ENCODE peak calls at places on chromosomes 1 and 21, in seven cellular contexts. D is HCT116, H is WTC11, T is H1, R is HEK293T, I is HepG2, N is GM12878. O is an unnamed sample.

GRCh38 chr1:203408485-203409229 is 57.7 kb upstream of the FMOD start:
- DNase-seq in D (no peak), H (no peak), T (no peak), R (no peak), I (no peak), N (no peak), O (no peak)

GRCh38 chr1:208534604-208534907 is 290.4 kb upstream of the PLXNA2 start:
- DNase-seq in D (no peak), H (no peak), T (no peak), R (no peak), I (no peak), N (no peak), O (no peak)

GRCh38 chr1:206000641-206001339 is 2.4 kb downstream of the RAB7B start:
- DNase-seq in D (peak), H (peak), T (no peak), R (no peak), I (no peak), N (no peak), O (peak)

GRCh38 chr1:175445661-175446060 is 253.1 kb upstream of the KIAA0040 start:
- DNase-seq in D (no peak), H (no peak), T (no peak), R (no peak), I (no peak), N (no peak), O (no peak)

GRCh38 chr1:31897534-31898100 is 40.6 kb downstream of the PTP4A2 start:
- DNase-seq in D (no peak), H (no peak), T (no peak), R (no peak), I (no peak), N (no peak), O (no peak)

GRCh38 chr1:203559523-203559922 is 65.6 kb downstream of the OPTC start:
- DNase-seq in D (no peak), H (no peak), T (no peak), R (no peak), I (no peak), N (no peak), O (no peak)

GRCh38 chr1:66770240-66770639 is 18.0 kb downstream of the DYNLT5 start:
- DNase-seq in D (no peak), H (no peak), T (no peak), R (no peak), I (no peak), N (no peak), O (no peak)

GRCh38 chr21:37636152-37636860 is 269.7 kb downstream of the DYRK1A start:
- DNase-seq in D (no peak), H (no peak), T (no peak), R (no peak), I (no peak), N (no peak), O (no peak)

GRCh38 chr1:111754964-111755320 is 759 bp upstream of the DDX20 start:
- DNase-seq in D (no peak), H (no peak), T (no peak), R (peak), I (no peak), N (no peak), O (peak)

GRCh38 chr21:44790401-44790800 is 11.2 kb downstream of the UBE2G2 start:
- DNase-seq in D (no peak), H (no peak), T (no peak), R (no peak), I (no peak), N (no peak), O (no peak)

GRCh38 chr1:97245682-97246081 is 524.1 kb downstream of the PTBP2 start:
- DNase-seq in D (no peak), H (no peak), T (no peak), R (no peak), I (no peak), N (no peak), O (no peak)

GRCh38 chr1:154154534-154155181 is at the start of gene NUP210L:
- DNase-seq in D (no peak), H (peak), T (peak), R (no peak), I (no peak), N (no peak), O (no peak)

GRCh38 chr1:162728597-162728996 is 61.9 kb upstream of the HSD17B7 start:
- DNase-seq in D (no peak), H (no peak), T (no peak), R (no peak), I (no peak), N (no peak), O (no peak)

DNA sequence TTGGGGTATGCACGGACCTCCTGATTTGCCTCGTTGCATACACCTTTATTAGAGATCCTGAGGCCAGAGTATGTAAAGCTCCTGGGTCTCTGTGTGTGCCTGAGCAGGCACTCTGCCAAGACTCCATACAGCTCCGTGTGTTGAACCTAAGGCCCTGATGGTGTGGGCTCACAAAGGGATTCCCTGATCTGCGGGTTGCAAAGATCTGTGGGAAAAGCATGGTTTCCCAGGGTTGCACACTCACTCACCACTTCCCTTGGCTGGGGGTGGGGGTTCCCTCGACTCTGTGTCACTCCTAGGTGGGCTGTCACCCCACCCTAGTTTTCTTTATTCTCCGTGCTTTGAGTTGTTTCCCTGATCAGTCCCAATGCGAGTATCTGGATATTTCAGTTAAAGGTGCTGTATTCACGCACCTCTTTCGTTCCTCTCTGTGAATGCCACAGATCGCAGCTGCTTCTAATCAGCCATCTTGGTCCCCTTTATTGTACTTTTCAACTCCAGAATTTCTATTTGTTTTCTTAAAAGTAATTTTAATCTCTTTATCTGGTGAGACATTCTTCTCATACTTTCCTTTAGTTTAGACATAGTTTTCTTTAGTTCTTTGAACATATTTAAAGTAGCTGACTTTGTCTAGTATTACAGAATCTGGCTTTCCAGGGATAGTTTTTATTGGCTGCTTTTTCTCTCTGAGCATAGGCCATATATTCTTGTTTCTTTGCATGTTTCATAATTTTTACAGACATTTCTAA is 39.0 kb upstream of the F3 start:
- DNase-seq in D (no peak), H (no peak), T (no peak), R (no peak), I (peak), N (no peak), O (no peak)
- TF ChIP-seq SP1 in D (no peak), H (no peak), T (no peak), R (no peak), I (no peak), N (no peak), O (no peak)

GRCh38 chr1:10599194-10599861 is 124.6 kb downstream of the PEX14 start:
- DNase-seq in D (peak), H (no peak), T (peak), R (no peak), I (peak), N (no peak), O (no peak)
- TF ChIP-seq SP1 in D (peak), H (no peak), T (no peak), R (no peak), I (no peak), N (no peak), O (no peak)

GRCh38 chr1:145891143-145891542 is 5.5 kb upstream of the ANKRD35 start:
- DNase-seq in D (no peak), H (no peak), T (no peak), R (no peak), I (peak), N (no peak), O (no peak)
- TF ChIP-seq SP1 in D (peak), H (no peak), T (no peak), R (no peak), I (no peak), N (no peak), O (no peak)

GRCh38 chr1:44679468-44679867 is 5.0 kb downstream of the ARMH1 start:
- DNase-seq in D (no peak), H (no peak), T (no peak), R (no peak), I (no peak), N (no peak), O (no peak)
- TF ChIP-seq SP1 in D (no peak), H (no peak), T (no peak), R (no peak), I (no peak), N (no peak), O (no peak)

GRCh38 chr21:35039595-35040291 is 9.4 kb downstream of the RUNX1 start:
- DNase-seq in D (no peak), H (no peak), T (no peak), R (no peak), I (peak), N (no peak), O (no peak)

GRCh38 chr21:35038772-35039145 is 10.3 kb downstream of the RUNX1 start:
- DNase-seq in D (no peak), H (no peak), T (no peak), R (no peak), I (no peak), N (no peak), O (no peak)

GRCh38 chr21:35036521-35037383 is 12.3 kb downstream of the RUNX1 start:
- DNase-seq in D (no peak), H (no peak), T (no peak), R (no peak), I (peak), N (no peak), O (no peak)

GRCh38 chr21:35035581-35035980 is 13.5 kb downstream of the RUNX1 start:
- DNase-seq in D (no peak), H (no peak), T (no peak), R (no peak), I (no peak), N (no peak), O (no peak)

DNA sequence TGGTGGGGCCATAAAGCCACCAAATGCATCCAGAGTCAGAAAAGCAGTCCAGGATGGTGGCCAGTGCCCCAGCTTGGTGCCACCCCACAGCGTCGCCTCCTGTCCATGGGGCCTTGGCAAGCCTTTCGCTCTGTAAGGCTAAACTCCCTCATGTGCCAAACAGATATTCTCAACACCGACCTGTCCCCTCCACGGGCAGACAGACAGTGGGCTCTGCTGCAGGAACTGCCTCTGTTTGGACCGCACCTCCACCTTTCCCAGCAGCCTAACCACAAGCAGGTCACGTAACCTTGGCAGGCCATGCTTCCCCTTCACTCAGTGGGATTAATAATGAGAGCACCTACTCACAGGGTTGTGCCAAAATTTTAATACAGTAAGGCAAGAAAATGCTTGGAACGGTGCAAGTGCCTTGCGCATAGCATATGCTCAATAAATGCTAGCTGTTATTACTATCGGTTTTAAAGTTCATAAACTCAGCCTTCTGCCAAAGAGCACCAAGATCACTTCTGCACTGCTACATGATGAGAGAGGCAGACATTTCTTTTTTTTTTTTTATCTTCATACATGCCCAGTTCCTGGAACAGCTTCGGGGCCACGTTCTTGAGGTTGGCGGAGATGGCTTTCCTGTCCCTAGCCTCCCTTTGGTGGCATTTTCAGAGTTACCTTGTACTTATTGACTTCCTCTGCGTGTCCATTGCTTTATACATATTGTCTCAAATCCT is 11.6 kb downstream of the RUNX1 start:
- DNase-seq in D (no peak), H (no peak), T (no peak), R (no peak), I (no peak), N (no peak), O (no peak)
- TF ChIP-seq SP1 in D (no peak), H (no peak), T (no peak), R (no peak), I (no peak), N (no peak), O (no peak)

GRCh38 chr1:181043025-181043880 is 9.5 kb downstream of the MR1 start:
- DNase-seq in D (no peak), H (no peak), T (no peak), R (no peak), I (peak), N (no peak), O (peak)
- TF ChIP-seq SP1 in D (no peak), H (no peak), T (no peak), R (no peak), I (no peak), N (no peak), O (no peak)

DNA sequence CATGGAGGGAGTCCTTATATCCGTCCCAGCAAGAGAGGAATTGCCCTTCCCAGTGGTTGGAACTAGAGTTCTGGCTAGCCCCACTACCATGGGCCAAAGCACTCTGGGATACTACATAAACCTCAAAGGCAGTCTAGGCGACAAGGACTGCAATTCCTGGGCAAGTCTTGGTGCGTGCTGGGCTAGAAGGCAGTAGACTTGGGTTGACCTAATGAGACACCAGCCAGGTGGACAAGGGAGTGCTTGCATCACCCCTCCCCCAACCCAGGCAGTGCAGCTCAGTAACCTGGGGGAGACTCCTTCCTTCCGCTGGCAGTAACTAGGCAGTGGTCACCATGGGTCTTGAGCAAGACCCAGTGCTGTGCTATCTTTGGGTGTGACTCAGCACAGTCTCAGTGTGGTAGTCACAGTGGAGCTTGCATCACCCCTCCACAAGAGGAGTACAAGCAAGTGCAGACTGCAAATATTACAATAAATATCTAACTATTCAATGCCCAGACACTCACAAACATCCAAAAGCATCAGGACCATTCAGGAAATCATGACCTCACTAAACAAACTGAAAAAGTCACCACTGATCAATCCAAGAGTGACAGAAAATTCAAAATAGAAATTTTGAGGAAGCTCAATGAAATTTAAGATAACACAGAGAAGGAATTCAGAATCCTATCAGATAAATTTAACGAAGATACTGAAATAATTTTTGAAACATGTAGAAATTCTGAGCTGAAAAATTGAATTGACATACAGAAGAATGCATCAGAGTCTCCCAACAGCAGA is 84.7 kb upstream of the LYPLAL1 start:
- DNase-seq in D (peak), H (no peak), T (no peak), R (no peak), I (peak), N (peak), O (peak)
- TF ChIP-seq SP1 in D (no peak), H (no peak), T (no peak), R (no peak), I (no peak), N (no peak), O (no peak)

GRCh38 chr1:91916811-91917460 is 31.0 kb upstream of the TGFBR3 start:
- DNase-seq in D (no peak), H (no peak), T (no peak), R (no peak), I (no peak), N (no peak), O (no peak)

GRCh38 chr1:91916046-91916445 is 30.1 kb upstream of the TGFBR3 start:
- DNase-seq in D (no peak), H (no peak), T (no peak), R (no peak), I (no peak), N (no peak), O (no peak)

GRCh38 chr1:91912267-91912666 is 26.3 kb upstream of the TGFBR3 start:
- DNase-seq in D (no peak), H (no peak), T (no peak), R (no peak), I (no peak), N (no peak), O (no peak)

GRCh38 chr1:91913018-91913417 is 27.1 kb upstream of the TGFBR3 start:
- DNase-seq in D (no peak), H (no peak), T (no peak), R (no peak), I (no peak), N (no peak), O (no peak)
- TF ChIP-seq SP1 in D (no peak), H (no peak), T (no peak), R (no peak), I (no peak), N (no peak), O (no peak)

GRCh38 chr1:6982860-6983259 is 197.6 kb downstream of the CAMTA1 start:
- DNase-seq in D (no peak), H (no peak), T (no peak), R (no peak), I (no peak), N (no peak), O (no peak)
- TF ChIP-seq SP1 in D (no peak), H (no peak), T (no peak), R (no peak), I (no peak), N (no peak), O (no peak)

DNA sequence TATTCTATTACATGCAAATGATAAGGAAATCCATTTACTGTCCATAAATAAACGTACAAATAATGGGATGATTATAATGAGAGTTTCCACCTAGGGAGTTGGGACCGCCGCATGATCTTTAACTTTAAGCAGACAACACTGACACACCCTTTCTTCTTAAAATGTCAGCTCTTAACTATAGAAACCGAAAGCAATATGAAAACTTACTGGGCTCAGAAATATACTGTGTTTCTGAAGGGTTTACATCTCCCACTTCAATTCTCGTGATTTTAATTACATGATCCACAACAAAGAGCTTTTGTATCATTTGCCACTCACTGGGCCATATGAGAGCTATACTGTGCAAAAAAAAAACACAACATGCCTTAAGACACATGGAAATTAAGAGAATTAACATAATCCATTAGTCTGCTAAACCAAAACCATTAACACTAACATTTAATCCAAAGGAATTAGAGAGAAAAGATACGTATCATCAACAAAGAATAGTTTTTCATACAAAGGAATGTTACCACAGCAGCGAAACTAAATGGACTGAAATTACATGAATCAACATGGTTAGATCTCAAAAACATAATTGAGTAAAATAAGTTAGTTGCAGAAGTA is 35.0 kb upstream of the RAP1GAP start:
- DNase-seq in D (no peak), H (no peak), T (no peak), R (no peak), I (no peak), N (no peak), O (no peak)
- TF ChIP-seq SP1 in D (no peak), H (no peak), T (no peak), R (no peak), I (no peak), N (no peak), O (no peak)